ENCODE peak calls at places on chromosomes 13 and 19, in five cellular contexts. One of them, this sample, is unnamed.
A peak's percentile ranks its signal among the peaks of the same experiment; 100 is the strongest.

GRCh38 chr13:20713751-20714150 is 10.3 kb downstream of the IL17D start:
- DNase-seq in esophagus squamous epithelium: no peak
- DNase-seq in nephron progenitor cell: no peak
- DNase-seq in NB4: peak; percentile 38
- DNase-seq in cardiac muscle cell: peak; percentile 52
- DNase-seq in this sample: no peak

GRCh38 chr19:1275976-1276619 is 768 bp downstream of the FAM174C start:
- DNase-seq in nephron progenitor cell: no peak
- DNase-seq in esophagus squamous epithelium: no peak
- DNase-seq in NB4: no peak
- DNase-seq in cardiac muscle cell: no peak
- DNase-seq in this sample: no peak

GRCh38 chr19:48175578-48175977 is 5.1 kb downstream of the ZSWIM9 start:
- DNase-seq in cardiac muscle cell: no peak
- DNase-seq in nephron progenitor cell: no peak
- DNase-seq in esophagus squamous epithelium: no peak
- DNase-seq in NB4: peak; percentile 82
- DNase-seq in this sample: no peak

GRCh38 chr19:50514346-50515167 is 844 bp upstream of the ASPDH start:
- DNase-seq in NB4: no peak
- DNase-seq in esophagus squamous epithelium: no peak
- DNase-seq in nephron progenitor cell: no peak
- DNase-seq in cardiac muscle cell: no peak
- DNase-seq in this sample: no peak

GRCh38 chr19:10808937-10809655 is 26.9 kb downstream of the TMED1 start:
- DNase-seq in NB4: peak; percentile 53
- DNase-seq in esophagus squamous epithelium: no peak
- DNase-seq in cardiac muscle cell: peak; percentile 55
- DNase-seq in nephron progenitor cell: no peak
- DNase-seq in this sample: no peak

GRCh38 chr13:70893832-70894231 is 785.6 kb upstream of the KLHL1 start:
- DNase-seq in cardiac muscle cell: no peak
- DNase-seq in esophagus squamous epithelium: no peak
- DNase-seq in nephron progenitor cell: no peak
- DNase-seq in NB4: peak; percentile 67
- DNase-seq in this sample: no peak

GRCh38 chr13:88376762-88377388 is 705.7 kb downstream of the SLITRK5 start:
- DNase-seq in cardiac muscle cell: no peak
- DNase-seq in nephron progenitor cell: no peak
- DNase-seq in esophagus squamous epithelium: no peak
- DNase-seq in NB4: no peak
- DNase-seq in this sample: no peak

GRCh38 chr19:46919324-46919723 is 58.5 kb downstream of the ARHGAP35 start:
- DNase-seq in NB4: peak; percentile 44
- DNase-seq in cardiac muscle cell: no peak
- DNase-seq in nephron progenitor cell: no peak
- DNase-seq in esophagus squamous epithelium: no peak
- DNase-seq in this sample: no peak

GRCh38 chr13:66556306-66556705 is 673.8 kb downstream of the PCDH9 start:
- DNase-seq in cardiac muscle cell: peak; percentile 16
- DNase-seq in nephron progenitor cell: no peak
- DNase-seq in esophagus squamous epithelium: no peak
- DNase-seq in NB4: no peak
- DNase-seq in this sample: no peak

GRCh38 chr19:41323430-41324125 is 13.6 kb downstream of the CCDC97 start:
- DNase-seq in nephron progenitor cell: peak; percentile 69
- DNase-seq in esophagus squamous epithelium: no peak
- DNase-seq in cardiac muscle cell: peak; percentile 97
- DNase-seq in NB4: peak; percentile 88
- DNase-seq in this sample: peak; percentile 98

GRCh38 chr13:107807306-107808073 is 407.8 kb downstream of the LIG4 start:
- DNase-seq in NB4: no peak
- DNase-seq in cardiac muscle cell: peak; percentile 9
- DNase-seq in esophagus squamous epithelium: no peak
- DNase-seq in nephron progenitor cell: no peak
- DNase-seq in this sample: no peak

GRCh38 chr13:105925496-105925895 is 610.0 kb downstream of the EFNB2 start:
- DNase-seq in nephron progenitor cell: no peak
- DNase-seq in esophagus squamous epithelium: no peak
- DNase-seq in NB4: no peak
- DNase-seq in cardiac muscle cell: peak; percentile 81
- DNase-seq in this sample: no peak

GRCh38 chr19:46859637-46860124 is 1.1 kb upstream of the ARHGAP35 start:
- DNase-seq in esophagus squamous epithelium: no peak
- DNase-seq in nephron progenitor cell: no peak
- DNase-seq in NB4: no peak
- DNase-seq in cardiac muscle cell: no peak
- DNase-seq in this sample: no peak

DNA sequence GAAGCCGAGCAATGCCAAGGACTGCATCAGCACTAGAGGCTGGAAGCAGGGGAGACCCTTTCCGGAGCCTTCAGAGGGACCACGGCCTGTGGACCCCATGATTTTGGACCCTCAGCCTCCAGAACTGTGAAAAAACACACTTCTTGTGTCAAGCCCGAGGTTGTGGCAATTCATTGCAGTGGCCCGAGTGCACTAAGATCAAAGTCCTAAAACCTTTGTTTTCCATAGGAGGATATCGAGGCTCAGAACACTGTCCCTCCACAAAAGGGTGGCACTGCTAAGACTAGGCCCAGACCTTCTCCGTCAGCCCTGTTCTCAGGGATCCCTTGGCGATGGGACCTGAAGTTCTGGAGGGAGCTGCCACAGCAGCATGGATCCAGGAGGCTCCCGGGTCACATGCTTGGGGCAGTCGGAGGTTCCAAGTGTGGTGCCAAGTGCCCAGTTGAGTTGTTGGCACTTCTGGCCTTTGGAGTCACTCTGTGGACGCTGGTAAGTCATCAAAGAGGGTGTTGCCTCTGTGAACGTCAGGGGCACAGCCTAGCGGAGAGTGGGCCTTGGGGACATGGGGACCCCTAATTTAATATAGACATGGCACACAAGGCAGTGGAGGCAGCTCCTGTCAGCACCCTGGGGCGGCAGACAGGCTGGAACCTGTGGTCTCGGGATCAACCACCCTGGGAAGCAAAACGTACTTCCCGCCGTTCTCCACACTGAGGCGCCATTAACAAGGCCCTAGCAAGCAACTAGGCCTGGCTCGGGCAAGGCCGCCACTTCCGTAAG is 199.2 kb downstream of the COL4A1 start:
- DNase-seq in esophagus squamous epithelium: no peak
- DNase-seq in cardiac muscle cell: peak; percentile 24
- DNase-seq in NB4: peak; percentile 66
- DNase-seq in nephron progenitor cell: no peak
- DNase-seq in this sample: no peak
- TF ChIP-seq CTCF in esophagus squamous epithelium: no peak
- TF ChIP-seq CTCF in cardiac muscle cell: peak; percentile 11
- TF ChIP-seq CTCF in NB4: peak; percentile 49
- TF ChIP-seq CTCF in nephron progenitor cell: no peak
- TF ChIP-seq CTCF in this sample: peak; percentile 24

GRCh38 chr13:98795220-98795619 is 42.7 kb upstream of the SLC15A1 start:
- DNase-seq in esophagus squamous epithelium: no peak
- DNase-seq in nephron progenitor cell: no peak
- DNase-seq in NB4: no peak
- DNase-seq in cardiac muscle cell: no peak
- DNase-seq in this sample: peak; percentile 57

GRCh38 chr13:98797456-98797855 is 45.0 kb upstream of the SLC15A1 start:
- DNase-seq in esophagus squamous epithelium: no peak
- DNase-seq in cardiac muscle cell: no peak
- DNase-seq in nephron progenitor cell: no peak
- DNase-seq in NB4: no peak
- DNase-seq in this sample: no peak

GRCh38 chr13:98794498-98794897 is 42.0 kb upstream of the SLC15A1 start:
- DNase-seq in cardiac muscle cell: no peak
- DNase-seq in esophagus squamous epithelium: no peak
- DNase-seq in nephron progenitor cell: no peak
- DNase-seq in NB4: no peak
- DNase-seq in this sample: peak; percentile 66

GRCh38 chr13:98796798-98797197 is 44.3 kb upstream of the SLC15A1 start:
- DNase-seq in cardiac muscle cell: no peak
- DNase-seq in nephron progenitor cell: no peak
- DNase-seq in NB4: no peak
- DNase-seq in esophagus squamous epithelium: no peak
- DNase-seq in this sample: peak; percentile 64

DNA sequence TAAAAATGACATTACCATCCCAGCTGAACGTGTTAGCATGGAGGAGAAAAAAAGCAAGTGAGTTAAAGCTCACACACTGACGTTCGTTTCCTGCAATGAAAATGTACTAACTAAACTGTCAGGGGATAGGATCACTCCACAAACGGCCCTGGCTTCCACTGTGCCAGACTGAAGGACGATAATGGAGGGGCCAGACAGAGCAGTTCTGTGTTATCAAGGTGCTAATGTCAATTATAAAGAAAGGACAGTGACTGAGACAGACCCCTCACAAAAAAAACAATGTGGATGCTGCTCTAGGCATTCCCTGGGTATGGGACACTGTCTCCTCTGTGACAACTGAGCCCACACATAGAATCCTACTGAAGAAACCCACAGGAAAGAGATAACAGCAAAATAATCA is 43.7 kb upstream of the SLC15A1 start:
- DNase-seq in cardiac muscle cell: no peak
- DNase-seq in esophagus squamous epithelium: no peak
- DNase-seq in nephron progenitor cell: no peak
- DNase-seq in NB4: no peak
- DNase-seq in this sample: peak; percentile 42
- TF ChIP-seq CTCF in cardiac muscle cell: no peak
- TF ChIP-seq CTCF in esophagus squamous epithelium: no peak
- TF ChIP-seq CTCF in nephron progenitor cell: no peak
- TF ChIP-seq CTCF in NB4: no peak
- TF ChIP-seq CTCF in this sample: no peak

GRCh38 chr13:37751025-37751424 is 118.5 kb downstream of the TRPC4 start:
- DNase-seq in esophagus squamous epithelium: no peak
- DNase-seq in nephron progenitor cell: no peak
- DNase-seq in NB4: no peak
- DNase-seq in cardiac muscle cell: no peak
- DNase-seq in this sample: no peak

GRCh38 chr13:37748913-37749312 is 120.7 kb downstream of the TRPC4 start:
- DNase-seq in cardiac muscle cell: no peak
- DNase-seq in nephron progenitor cell: no peak
- DNase-seq in NB4: peak; percentile 4
- DNase-seq in esophagus squamous epithelium: no peak
- DNase-seq in this sample: no peak

GRCh38 chr13:37741536-37741935 is 128.0 kb downstream of the TRPC4 start:
- DNase-seq in cardiac muscle cell: no peak
- DNase-seq in esophagus squamous epithelium: no peak
- DNase-seq in NB4: no peak
- DNase-seq in nephron progenitor cell: no peak
- DNase-seq in this sample: no peak

GRCh38 chr13:37752156-37752555 is 117.4 kb downstream of the TRPC4 start:
- DNase-seq in NB4: no peak
- DNase-seq in cardiac muscle cell: no peak
- DNase-seq in nephron progenitor cell: no peak
- DNase-seq in esophagus squamous epithelium: no peak
- DNase-seq in this sample: no peak

DNA sequence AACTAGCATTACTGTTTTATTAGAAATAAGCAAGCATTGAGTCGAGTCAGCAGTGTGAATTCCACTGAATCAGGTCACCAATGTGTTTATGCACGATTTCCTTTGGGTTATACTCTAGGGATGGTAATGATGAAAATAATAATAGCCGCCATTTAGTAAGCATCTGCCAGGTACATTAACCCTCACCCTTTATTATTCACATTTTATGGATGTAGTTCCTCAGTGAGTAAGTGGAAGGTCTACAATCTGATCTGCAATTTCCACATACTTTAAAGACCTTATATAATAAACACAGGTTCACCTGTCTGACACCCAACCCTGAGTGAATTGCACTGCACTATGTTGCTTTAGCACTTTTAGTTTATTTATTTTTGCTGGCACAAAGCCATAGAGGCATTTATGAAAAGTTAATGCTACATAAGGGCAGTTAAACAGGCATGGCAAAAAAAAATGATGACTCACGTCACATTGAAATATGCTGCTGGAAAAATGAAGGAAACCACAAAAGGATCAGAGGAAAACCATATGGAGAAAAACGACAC is 122.4 kb downstream of the TRPC4 start:
- DNase-seq in esophagus squamous epithelium: no peak
- DNase-seq in NB4: no peak
- DNase-seq in cardiac muscle cell: peak; percentile 85
- DNase-seq in nephron progenitor cell: no peak
- DNase-seq in this sample: no peak
- TF ChIP-seq CTCF in esophagus squamous epithelium: no peak
- TF ChIP-seq CTCF in NB4: no peak
- TF ChIP-seq CTCF in cardiac muscle cell: no peak
- TF ChIP-seq CTCF in nephron progenitor cell: no peak
- TF ChIP-seq CTCF in this sample: no peak

DNA sequence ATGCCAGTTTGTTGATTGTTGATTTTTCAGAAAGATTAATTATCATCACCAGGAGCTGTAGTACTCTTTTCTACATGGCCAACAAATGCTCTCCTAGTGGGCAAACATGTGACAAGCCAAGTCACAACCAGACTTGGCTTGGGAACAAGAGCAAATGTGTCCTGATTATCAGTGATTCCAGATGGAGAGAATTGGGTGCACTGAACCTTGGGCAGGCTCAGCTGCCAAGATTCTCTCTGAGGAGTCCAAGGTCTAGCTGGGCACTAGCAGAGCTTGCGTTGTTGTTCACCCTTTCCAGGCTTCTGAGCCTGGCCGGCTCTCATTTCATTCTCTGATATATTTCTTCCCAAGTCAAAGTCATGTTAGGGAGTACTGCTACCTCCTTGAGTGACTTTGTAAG is 27.2 kb upstream of the GPI start:
- DNase-seq in esophagus squamous epithelium: no peak
- DNase-seq in nephron progenitor cell: no peak
- DNase-seq in NB4: no peak
- DNase-seq in cardiac muscle cell: no peak
- DNase-seq in this sample: no peak
- TF ChIP-seq CTCF in esophagus squamous epithelium: no peak
- TF ChIP-seq CTCF in nephron progenitor cell: no peak
- TF ChIP-seq CTCF in NB4: no peak
- TF ChIP-seq CTCF in cardiac muscle cell: no peak
- TF ChIP-seq CTCF in this sample: no peak

DNA sequence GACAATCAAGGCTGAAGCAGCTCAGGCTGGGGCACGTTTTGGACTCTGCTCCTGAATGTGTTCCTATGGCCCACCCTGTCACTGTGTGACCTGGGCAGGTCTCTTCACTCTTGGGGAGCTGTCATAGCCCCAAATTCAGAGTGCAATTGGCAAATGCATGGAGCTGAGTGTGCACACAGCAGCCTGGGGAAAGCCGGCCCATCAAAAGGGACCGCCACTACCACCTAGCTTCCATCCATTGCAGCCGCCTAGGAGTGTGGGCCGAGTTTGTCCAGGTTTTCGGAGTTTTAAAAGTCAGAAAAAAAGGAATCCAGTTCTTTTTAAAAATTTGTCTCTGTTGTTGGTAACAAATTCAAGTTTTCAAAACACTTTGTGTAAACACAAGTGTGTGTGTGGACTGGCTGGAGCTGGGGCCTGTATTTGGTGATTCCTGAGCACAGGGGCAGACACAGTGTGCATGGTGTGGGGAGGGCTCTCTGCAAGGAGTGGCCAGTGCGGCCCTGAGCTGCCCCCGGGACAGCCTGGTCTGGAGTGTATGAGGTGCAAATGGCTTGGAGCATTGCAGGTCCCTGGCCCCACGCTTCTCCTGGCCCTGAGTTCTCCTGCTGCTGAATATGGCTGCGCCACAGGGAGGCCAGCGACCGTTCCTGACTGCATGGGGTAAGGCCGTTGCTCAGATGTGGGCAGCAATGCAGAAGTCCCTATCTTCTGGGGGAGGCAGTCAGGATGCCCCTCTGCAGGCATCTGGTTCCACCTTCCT is 13.2 kb upstream of the ZNF536 start:
- DNase-seq in cardiac muscle cell: no peak
- DNase-seq in nephron progenitor cell: no peak
- DNase-seq in esophagus squamous epithelium: no peak
- DNase-seq in NB4: no peak
- DNase-seq in this sample: peak; percentile 74
- TF ChIP-seq CTCF in cardiac muscle cell: no peak
- TF ChIP-seq CTCF in nephron progenitor cell: no peak
- TF ChIP-seq CTCF in esophagus squamous epithelium: no peak
- TF ChIP-seq CTCF in NB4: no peak
- TF ChIP-seq CTCF in this sample: no peak